ENCODE peak calls at places on chromosomes 3 and 15, in five cellular contexts. Q, G, E, X and U are unnamed samples.

GRCh38 chr3:55903680-55904079 is 416.6 kb upstream of the WNT5A start:
- DNase-seq in Q (no peak), G (no peak), E (no peak), X (no peak), U (no peak)

GRCh38 chr3:123552095-123552714 is 32.6 kb downstream of the HACD2 start:
- DNase-seq in Q (peak; percentile 25), G (peak; percentile 45), E (no peak), X (peak; percentile 19), U (no peak)

GRCh38 chr3:175065492-175065891 is 206.4 kb downstream of the NAALADL2 start:
- DNase-seq in Q (peak; percentile 22), G (no peak), E (no peak), X (no peak), U (no peak)

GRCh38 chr15:90191795-90192494 is 9.2 kb upstream of the SEMA4B start:
- DNase-seq in Q (no peak), G (no peak), E (peak; percentile 16), X (peak; percentile 60), U (peak; percentile 64)

GRCh38 chr15:29048011-29048410 is 162.2 kb downstream of the APBA2 start:
- DNase-seq in Q (no peak), G (no peak), E (no peak), X (no peak), U (no peak)

GRCh38 chr3:73292241-73292640 is 230.8 kb downstream of the EBLN2 start:
- DNase-seq in Q (no peak), G (no peak), E (no peak), X (no peak), U (peak; percentile 33)

GRCh38 chr15:67594793-67595192 is 52.3 kb downstream of the MAP2K5 start:
- DNase-seq in Q (no peak), G (no peak), E (no peak), X (no peak), U (no peak)

GRCh38 chr15:48005921-48006541 is 114.8 kb upstream of the SLC24A5 start:
- DNase-seq in Q (no peak), G (peak; percentile 7), E (no peak), X (no peak), U (peak; percentile 45)

GRCh38 chr3:114411811-114412803 is 118.3 kb downstream of the TIGIT start:
- DNase-seq in Q (peak; percentile 87), G (peak; percentile 90), E (peak; percentile 65), X (peak; percentile 79), U (no peak)

GRCh38 chr3:114406922-114407321 is 113.1 kb downstream of the TIGIT start:
- DNase-seq in Q (no peak), G (no peak), E (no peak), X (no peak), U (no peak)

GRCh38 chr3:114408763-114409162 is 114.9 kb downstream of the TIGIT start:
- DNase-seq in Q (no peak), G (peak; percentile 68), E (no peak), X (no peak), U (no peak)

GRCh38 chr3:114411292-114411691 is 117.5 kb downstream of the TIGIT start:
- DNase-seq in Q (peak; percentile 59), G (peak; percentile 68), E (no peak), X (no peak), U (no peak)

DNA sequence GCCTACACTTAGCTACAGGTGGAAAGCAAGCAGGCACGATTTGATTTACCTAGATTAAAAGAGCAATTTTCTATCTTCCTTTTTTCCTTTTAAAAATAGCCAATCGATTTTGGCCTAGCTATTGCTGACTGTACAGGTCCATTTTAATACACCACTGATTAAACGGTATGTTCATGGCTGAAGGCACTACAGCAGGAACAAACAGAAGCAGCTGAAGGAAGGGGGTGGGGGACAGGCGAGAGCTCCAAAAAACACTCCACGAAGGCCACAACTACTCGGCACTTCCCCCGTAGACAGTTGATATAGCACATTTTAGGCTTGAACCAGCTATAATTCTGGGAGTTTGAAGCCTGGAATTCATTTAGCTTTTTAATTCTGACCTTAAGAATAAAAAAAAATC is 115.5 kb downstream of the TIGIT start:
- DNase-seq in Q (no peak), G (peak; percentile 25), E (no peak), X (no peak), U (no peak)
- H3K4me3 ChIP-seq in Q (no peak overlapping the region), G (peak overlapping the region; percentile 53), E (no peak overlapping the region), X (no peak overlapping the region), U (no peak overlapping the region)

GRCh38 chr3:78893161-78893560 is 874.6 kb downstream of the ROBO1 start:
- DNase-seq in Q (no peak), G (no peak), E (no peak), X (no peak), U (no peak)
- H3K4me1 ChIP-seq in Q (no peaks in the 10 kb centered on the region), G (peaks cover 10% of the 10 kb centered on the region), E (no peaks in the 10 kb centered on the region), X (no peaks in the 10 kb centered on the region), U (no peaks in the 10 kb centered on the region)

GRCh38 chr3:46626039-46626438 is 13.7 kb downstream of the FAM240A start:
- DNase-seq in Q (no peak), G (no peak), E (no peak), X (no peak), U (no peak)

GRCh38 chr3:46628980-46629379 is 16.7 kb downstream of the FAM240A start:
- DNase-seq in Q (no peak), G (peak; percentile 61), E (no peak), X (no peak), U (peak; percentile 24)

GRCh38 chr3:46632792-46633191 is 20.5 kb downstream of the FAM240A start:
- DNase-seq in Q (peak; percentile 44), G (peak; percentile 55), E (no peak), X (no peak), U (no peak)

GRCh38 chr3:46627078-46627477 is 14.8 kb downstream of the FAM240A start:
- DNase-seq in Q (no peak), G (no peak), E (no peak), X (no peak), U (no peak)

GRCh38 chr3:46629571-46630517 is 17.5 kb downstream of the FAM240A start:
- DNase-seq in Q (peak; percentile 76), G (peak; percentile 94), E (peak; percentile 52), X (peak; percentile 71), U (peak; percentile 82)
- H3K4me3 ChIP-seq in Q (no peak overlapping the region), G (peak overlapping the region; percentile 58), E (peak overlapping the region; percentile 15), X (no peak overlapping the region), U (peak overlapping the region; percentile 29)

DNA sequence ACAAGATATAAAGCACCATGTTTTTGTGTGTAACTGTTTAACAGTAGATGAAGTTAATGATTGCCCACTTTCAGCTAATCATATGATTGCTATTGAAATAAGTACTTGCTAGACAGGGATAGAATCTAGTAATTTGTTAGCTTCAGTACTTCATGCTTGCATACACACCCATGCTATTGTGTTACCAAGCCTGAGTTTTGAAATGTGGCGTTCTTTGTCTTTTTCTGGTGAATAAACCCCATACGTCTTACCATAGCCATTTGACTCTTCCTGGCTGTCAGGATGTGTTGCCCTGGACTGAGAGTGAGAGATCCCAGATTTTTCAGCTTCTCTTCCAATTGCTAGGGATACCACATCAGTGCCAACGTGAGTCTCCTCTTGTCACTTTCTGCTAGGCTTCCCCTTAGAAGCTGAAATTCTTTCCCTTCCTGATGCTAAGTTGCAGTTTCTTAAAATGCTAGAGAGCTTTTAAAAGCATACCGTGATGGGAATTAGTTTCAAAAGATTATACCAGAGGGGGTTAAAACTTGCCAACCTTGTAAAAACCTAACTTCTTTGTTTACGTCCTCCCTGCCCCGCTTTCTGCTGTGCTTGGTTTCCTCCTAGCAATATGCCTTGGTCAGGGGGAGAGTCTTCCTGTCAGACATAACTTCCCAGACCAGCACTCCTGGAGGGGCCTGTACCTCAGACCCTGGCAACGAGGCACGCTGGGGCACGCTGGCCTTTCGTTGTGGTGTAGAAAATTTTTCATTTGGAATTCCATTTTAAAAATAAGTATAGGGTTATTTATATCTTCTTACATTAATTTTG is 62.9 kb upstream of the ULK4 start:
- DNase-seq in Q (no peak), G (peak; percentile 32), E (no peak), X (no peak), U (no peak)
- H3K4me1 ChIP-seq in Q (peaks cover 25% of the 10 kb centered on the region), G (peaks cover 57% of the 10 kb centered on the region), E (peaks cover 49% of the 10 kb centered on the region), X (peaks cover 43% of the 10 kb centered on the region), U (peaks cover 35% of the 10 kb centered on the region)

GRCh38 chr3:13451301-13451673 is 28.8 kb upstream of the HDAC11 start:
- DNase-seq in Q (peak; percentile 7), G (peak; percentile 70), E (no peak), X (peak; percentile 68), U (peak; percentile 22)
- H3K4me3 ChIP-seq in Q (peak overlapping the region; percentile 57), G (peak overlapping the region; percentile 81), E (peak overlapping the region; percentile 58), X (peak overlapping the region; percentile 49), U (peak overlapping the region; percentile 45)

GRCh38 chr15:75599396-75599795 is 20.3 kb upstream of the PTPN9 start:
- DNase-seq in Q (no peak), G (no peak), E (no peak), X (no peak), U (no peak)
- H3K4me1 ChIP-seq in Q (no peaks in the 10 kb centered on the region), G (no peaks in the 10 kb centered on the region), E (no peaks in the 10 kb centered on the region), X (no peaks in the 10 kb centered on the region), U (no peaks in the 10 kb centered on the region)